ENCODE peak calls at places on chromosomes 1 and 21, in six cellular contexts. One of them, this sample, is unnamed.

GRCh38 chr1:28428012-28428411 is 58.5 kb downstream of the PHACTR4 start:
- DNase-seq in T-helper 17 cell: no peak
- DNase-seq in activated T-cell treated with anti-CD3 and anti-CD28 coated beads for 1 hour: no peak
- DNase-seq in fibroblast of the aortic adventitia: no peak
- DNase-seq in progenitor cell of endocrine pancreas: no peak
- DNase-seq in KG1: no peak
- DNase-seq in this sample: no peak

GRCh38 chr1:206674745-206675175 is 9.9 kb upstream of the MAPKAPK2 start:
- DNase-seq in activated T-cell treated with anti-CD3 and anti-CD28 coated beads for 1 hour: no peak
- DNase-seq in fibroblast of the aortic adventitia: peak; percentile 99
- DNase-seq in KG1: no peak
- DNase-seq in progenitor cell of endocrine pancreas: no peak
- DNase-seq in T-helper 17 cell: no peak
- DNase-seq in this sample: peak; percentile 93

GRCh38 chr21:32702702-32703101 is 25.1 kb downstream of the SYNJ1 start:
- DNase-seq in fibroblast of the aortic adventitia: peak; percentile 80
- DNase-seq in KG1: no peak
- DNase-seq in activated T-cell treated with anti-CD3 and anti-CD28 coated beads for 1 hour: no peak
- DNase-seq in progenitor cell of endocrine pancreas: no peak
- DNase-seq in T-helper 17 cell: no peak
- DNase-seq in this sample: peak; percentile 10

GRCh38 chr1:19344372-19344810 is 32.3 kb downstream of the SLC66A1 start:
- DNase-seq in T-helper 17 cell: no peak
- DNase-seq in activated T-cell treated with anti-CD3 and anti-CD28 coated beads for 1 hour: peak; percentile 30
- DNase-seq in fibroblast of the aortic adventitia: peak; percentile 48
- DNase-seq in progenitor cell of endocrine pancreas: peak; percentile 41
- DNase-seq in KG1: no peak
- DNase-seq in this sample: peak; percentile 84

GRCh38 chr1:210123924-210124589 is 108.5 kb upstream of the SERTAD4 start:
- DNase-seq in activated T-cell treated with anti-CD3 and anti-CD28 coated beads for 1 hour: no peak
- DNase-seq in fibroblast of the aortic adventitia: peak; percentile 82
- DNase-seq in progenitor cell of endocrine pancreas: no peak
- DNase-seq in KG1: no peak
- DNase-seq in T-helper 17 cell: no peak
- DNase-seq in this sample: peak; percentile 53

GRCh38 chr1:178341218-178341956 is 155.4 kb downstream of the CLEC20A start:
- DNase-seq in progenitor cell of endocrine pancreas: peak; percentile 46
- DNase-seq in fibroblast of the aortic adventitia: peak; percentile 94
- DNase-seq in T-helper 17 cell: no peak
- DNase-seq in KG1: no peak
- DNase-seq in activated T-cell treated with anti-CD3 and anti-CD28 coated beads for 1 hour: no peak
- DNase-seq in this sample: peak; percentile 85

GRCh38 chr1:26666855-26667254 is 29.0 kb upstream of the ARID1A start:
- DNase-seq in T-helper 17 cell: no peak
- DNase-seq in KG1: no peak
- DNase-seq in activated T-cell treated with anti-CD3 and anti-CD28 coated beads for 1 hour: no peak
- DNase-seq in fibroblast of the aortic adventitia: no peak
- DNase-seq in progenitor cell of endocrine pancreas: no peak
- DNase-seq in this sample: no peak

GRCh38 chr1:55713516-55713915 is 498.4 kb upstream of the USP24 start:
- DNase-seq in T-helper 17 cell: no peak
- DNase-seq in progenitor cell of endocrine pancreas: no peak
- DNase-seq in fibroblast of the aortic adventitia: no peak
- DNase-seq in activated T-cell treated with anti-CD3 and anti-CD28 coated beads for 1 hour: no peak
- DNase-seq in KG1: no peak
- DNase-seq in this sample: no peak

GRCh38 chr1:203421246-203421645 is 54.4 kb upstream of the PRELP start:
- DNase-seq in progenitor cell of endocrine pancreas: no peak
- DNase-seq in KG1: no peak
- DNase-seq in fibroblast of the aortic adventitia: no peak
- DNase-seq in T-helper 17 cell: no peak
- DNase-seq in activated T-cell treated with anti-CD3 and anti-CD28 coated beads for 1 hour: no peak
- DNase-seq in this sample: no peak

GRCh38 chr1:244361764-244362473 is 89.8 kb downstream of the ADSS2 start:
- DNase-seq in T-helper 17 cell: no peak
- DNase-seq in progenitor cell of endocrine pancreas: no peak
- DNase-seq in KG1: no peak
- DNase-seq in fibroblast of the aortic adventitia: peak; percentile 64
- DNase-seq in activated T-cell treated with anti-CD3 and anti-CD28 coated beads for 1 hour: no peak
- DNase-seq in this sample: peak; percentile 39

GRCh38 chr1:233629305-233629935 is 15.5 kb downstream of the KCNK1 start:
- DNase-seq in KG1: no peak
- DNase-seq in progenitor cell of endocrine pancreas: no peak
- DNase-seq in fibroblast of the aortic adventitia: no peak
- DNase-seq in T-helper 17 cell: no peak
- DNase-seq in activated T-cell treated with anti-CD3 and anti-CD28 coated beads for 1 hour: no peak
- DNase-seq in this sample: no peak

GRCh38 chr1:183685112-183685713 is 32.1 kb upstream of the APOBEC4 start:
- DNase-seq in T-helper 17 cell: no peak
- DNase-seq in fibroblast of the aortic adventitia: peak; percentile 78
- DNase-seq in activated T-cell treated with anti-CD3 and anti-CD28 coated beads for 1 hour: no peak
- DNase-seq in progenitor cell of endocrine pancreas: no peak
- DNase-seq in KG1: peak; percentile 37
- DNase-seq in this sample: peak; percentile 77

GRCh38 chr21:29581393-29581792 is 282.7 kb downstream of the BACH1 start:
- DNase-seq in KG1: no peak
- DNase-seq in activated T-cell treated with anti-CD3 and anti-CD28 coated beads for 1 hour: no peak
- DNase-seq in T-helper 17 cell: no peak
- DNase-seq in progenitor cell of endocrine pancreas: no peak
- DNase-seq in fibroblast of the aortic adventitia: no peak
- DNase-seq in this sample: no peak

GRCh38 chr1:201639391-201639790 is 100.5 kb downstream of the NAV1 start:
- DNase-seq in fibroblast of the aortic adventitia: no peak
- DNase-seq in KG1: no peak
- DNase-seq in activated T-cell treated with anti-CD3 and anti-CD28 coated beads for 1 hour: no peak
- DNase-seq in progenitor cell of endocrine pancreas: no peak
- DNase-seq in T-helper 17 cell: no peak
- DNase-seq in this sample: no peak

GRCh38 chr1:227437495-227438008 is 119.3 kb upstream of the CDC42BPA start:
- DNase-seq in activated T-cell treated with anti-CD3 and anti-CD28 coated beads for 1 hour: no peak
- DNase-seq in progenitor cell of endocrine pancreas: no peak
- DNase-seq in fibroblast of the aortic adventitia: peak; percentile 82
- DNase-seq in T-helper 17 cell: no peak
- DNase-seq in KG1: peak; percentile 43
- DNase-seq in this sample: peak; percentile 82

GRCh38 chr1:216766633-216767325 is 43.5 kb upstream of the ESRRG start:
- DNase-seq in progenitor cell of endocrine pancreas: no peak
- DNase-seq in activated T-cell treated with anti-CD3 and anti-CD28 coated beads for 1 hour: no peak
- DNase-seq in KG1: no peak
- DNase-seq in T-helper 17 cell: no peak
- DNase-seq in fibroblast of the aortic adventitia: no peak
- DNase-seq in this sample: no peak

GRCh38 chr1:115317101-115318012 is 20.7 kb downstream of the NGF start:
- DNase-seq in KG1: no peak
- DNase-seq in progenitor cell of endocrine pancreas: no peak
- DNase-seq in activated T-cell treated with anti-CD3 and anti-CD28 coated beads for 1 hour: no peak
- DNase-seq in T-helper 17 cell: no peak
- DNase-seq in fibroblast of the aortic adventitia: no peak
- DNase-seq in this sample: no peak

GRCh38 chr1:92752719-92753118 is 32.2 kb downstream of the EVI5 start:
- DNase-seq in progenitor cell of endocrine pancreas: no peak
- DNase-seq in KG1: no peak
- DNase-seq in T-helper 17 cell: no peak
- DNase-seq in fibroblast of the aortic adventitia: no peak
- DNase-seq in activated T-cell treated with anti-CD3 and anti-CD28 coated beads for 1 hour: no peak
- DNase-seq in this sample: no peak

GRCh38 chr1:36829066-36829465 is 205.2 kb downstream of the GRIK3 start:
- DNase-seq in fibroblast of the aortic adventitia: no peak
- DNase-seq in T-helper 17 cell: no peak
- DNase-seq in activated T-cell treated with anti-CD3 and anti-CD28 coated beads for 1 hour: no peak
- DNase-seq in KG1: no peak
- DNase-seq in progenitor cell of endocrine pancreas: no peak
- DNase-seq in this sample: no peak

GRCh38 chr1:173414136-173414535 is 63.0 kb upstream of the PRDX6 start:
- DNase-seq in T-helper 17 cell: no peak
- DNase-seq in progenitor cell of endocrine pancreas: no peak
- DNase-seq in fibroblast of the aortic adventitia: no peak
- DNase-seq in activated T-cell treated with anti-CD3 and anti-CD28 coated beads for 1 hour: no peak
- DNase-seq in KG1: no peak
- DNase-seq in this sample: no peak

GRCh38 chr1:53654216-53655210 is 84.5 kb downstream of the GLIS1 start:
- DNase-seq in progenitor cell of endocrine pancreas: no peak
- DNase-seq in T-helper 17 cell: no peak
- DNase-seq in activated T-cell treated with anti-CD3 and anti-CD28 coated beads for 1 hour: no peak
- DNase-seq in KG1: no peak
- DNase-seq in fibroblast of the aortic adventitia: no peak
- DNase-seq in this sample: peak; percentile 37

GRCh38 chr1:25100151-25100841 is 132.0 kb downstream of the SYF2 start:
- DNase-seq in fibroblast of the aortic adventitia: no peak
- DNase-seq in progenitor cell of endocrine pancreas: no peak
- DNase-seq in KG1: no peak
- DNase-seq in T-helper 17 cell: no peak
- DNase-seq in activated T-cell treated with anti-CD3 and anti-CD28 coated beads for 1 hour: no peak
- DNase-seq in this sample: no peak

GRCh38 chr1:24540906-24541710 is 14.8 kb upstream of the NCMAP start:
- DNase-seq in T-helper 17 cell: no peak
- DNase-seq in fibroblast of the aortic adventitia: peak; percentile 61
- DNase-seq in activated T-cell treated with anti-CD3 and anti-CD28 coated beads for 1 hour: no peak
- DNase-seq in KG1: no peak
- DNase-seq in progenitor cell of endocrine pancreas: no peak
- DNase-seq in this sample: peak; percentile 61

GRCh38 chr1:213988639-213989070 is 882 bp downstream of the PROX1 start:
- DNase-seq in T-helper 17 cell: no peak
- DNase-seq in activated T-cell treated with anti-CD3 and anti-CD28 coated beads for 1 hour: no peak
- DNase-seq in KG1: no peak
- DNase-seq in progenitor cell of endocrine pancreas: no peak
- DNase-seq in fibroblast of the aortic adventitia: no peak
- DNase-seq in this sample: peak; percentile 51

GRCh38 chr1:246680696-246681127 is 43.5 kb upstream of the SCCPDH start:
- DNase-seq in fibroblast of the aortic adventitia: no peak
- DNase-seq in T-helper 17 cell: no peak
- DNase-seq in activated T-cell treated with anti-CD3 and anti-CD28 coated beads for 1 hour: no peak
- DNase-seq in progenitor cell of endocrine pancreas: no peak
- DNase-seq in KG1: no peak
- DNase-seq in this sample: no peak

GRCh38 chr21:22981819-22982218 is 1983.6 kb downstream of the NCAM2 start:
- DNase-seq in T-helper 17 cell: no peak
- DNase-seq in progenitor cell of endocrine pancreas: no peak
- DNase-seq in KG1: no peak
- DNase-seq in fibroblast of the aortic adventitia: no peak
- DNase-seq in activated T-cell treated with anti-CD3 and anti-CD28 coated beads for 1 hour: no peak
- DNase-seq in this sample: no peak

GRCh38 chr1:37098196-37098595 is 63.9 kb upstream of the GRIK3 start:
- DNase-seq in progenitor cell of endocrine pancreas: no peak
- DNase-seq in T-helper 17 cell: no peak
- DNase-seq in KG1: no peak
- DNase-seq in fibroblast of the aortic adventitia: no peak
- DNase-seq in activated T-cell treated with anti-CD3 and anti-CD28 coated beads for 1 hour: no peak
- DNase-seq in this sample: no peak

GRCh38 chr1:186325239-186325638 is 49.8 kb downstream of the TPR start:
- DNase-seq in activated T-cell treated with anti-CD3 and anti-CD28 coated beads for 1 hour: no peak
- DNase-seq in KG1: no peak
- DNase-seq in fibroblast of the aortic adventitia: peak; percentile 33
- DNase-seq in T-helper 17 cell: no peak
- DNase-seq in progenitor cell of endocrine pancreas: no peak
- DNase-seq in this sample: peak; percentile 11

GRCh38 chr1:59568158-59568935 is 246.4 kb upstream of the HOOK1 start:
- DNase-seq in fibroblast of the aortic adventitia: peak; percentile 27
- DNase-seq in progenitor cell of endocrine pancreas: no peak
- DNase-seq in T-helper 17 cell: no peak
- DNase-seq in activated T-cell treated with anti-CD3 and anti-CD28 coated beads for 1 hour: no peak
- DNase-seq in KG1: no peak
- DNase-seq in this sample: no peak

GRCh38 chr1:53076165-53076564 is 14.2 kb downstream of the PODN start:
- DNase-seq in fibroblast of the aortic adventitia: no peak
- DNase-seq in T-helper 17 cell: no peak
- DNase-seq in KG1: no peak
- DNase-seq in progenitor cell of endocrine pancreas: no peak
- DNase-seq in activated T-cell treated with anti-CD3 and anti-CD28 coated beads for 1 hour: no peak
- DNase-seq in this sample: no peak

GRCh38 chr1:37034301-37035013 is at the start of gene GRIK3:
- DNase-seq in progenitor cell of endocrine pancreas: no peak
- DNase-seq in T-helper 17 cell: no peak
- DNase-seq in KG1: no peak
- DNase-seq in activated T-cell treated with anti-CD3 and anti-CD28 coated beads for 1 hour: no peak
- DNase-seq in fibroblast of the aortic adventitia: no peak
- DNase-seq in this sample: no peak